ENCODE peak calls at places on chromosomes 3 and 15, in seven cellular contexts. M is uterus; X is caudate nucleus; L is Calu3; G is GM03348; R is CD8-positive, alpha-beta memory T cell; J is effector memory CD8-positive, alpha-beta T cell. W is an unnamed sample.

GRCh38 chr3:72520690-72521308 is 327.4 kb downstream of the SHQ1 start:
- DNase-seq in G (no peak), J (no peak), M (no peak), X (no peak), L (peak), R (no peak), W (peak)

GRCh38 chr3:197532388-197532787 is 23.4 kb downstream of the BDH1 start:
- DNase-seq in R (no peak), M (no peak), L (no peak), J (no peak), G (no peak), X (no peak), W (no peak)

GRCh38 chr3:75332784-75333183 is 331.3 kb upstream of the FRG2C start:
- DNase-seq in R (no peak), J (no peak), L (no peak), X (no peak), G (no peak), M (no peak), W (no peak)

GRCh38 chr3:8938021-8938420 is 25.3 kb downstream of the RAD18 start:
- DNase-seq in L (no peak), X (no peak), J (no peak), R (no peak), G (peak), M (no peak), W (peak)

GRCh38 chr15:89926158-89926557 is 13.4 kb upstream of the ARPIN start:
- DNase-seq in G (peak), L (no peak), J (no peak), M (no peak), R (no peak), X (no peak), W (no peak)

GRCh38 chr3:10280177-10280529 is 12.6 kb downstream of the GHRL start:
- DNase-seq in X (no peak), J (no peak), G (no peak), L (no peak), R (no peak), M (no peak), W (no peak)

GRCh38 chr3:32303051-32303786 is 64.7 kb downstream of the CMTM8 start:
- DNase-seq in J (no peak), M (no peak), X (no peak), L (no peak), R (no peak), G (no peak), W (no peak)

GRCh38 chr3:71585891-71586809 is 2.6 kb upstream of the FOXP1 start:
- DNase-seq in X (no peak), M (no peak), G (peak), R (peak), J (peak), L (peak), W (no peak)

GRCh38 chr15:40845511-40846284 is 1.9 kb downstream of the SPINT1 start:
- DNase-seq in J (no peak), R (no peak), M (no peak), L (peak), X (no peak), G (no peak), W (peak)

GRCh38 chr3:184596886-184597575 is 35.4 kb downstream of the EPHB3 start:
- DNase-seq in J (no peak), X (no peak), L (no peak), M (no peak), G (no peak), R (no peak), W (no peak)

GRCh38 chr15:92714071-92714456 is 58.5 kb upstream of the FAM174B start:
- DNase-seq in G (peak), J (no peak), X (peak), R (no peak), M (peak), L (no peak), W (peak)

GRCh38 chr3:37130984-37131975 is 43.1 kb downstream of the LRRFIP2 start:
- DNase-seq in M (no peak), L (no peak), X (no peak), G (no peak), R (no peak), J (no peak), W (no peak)

GRCh38 chr3:81245043-81245442 is 516.4 kb downstream of the GBE1 start:
- DNase-seq in L (no peak), J (no peak), G (peak), X (no peak), M (no peak), R (no peak), W (no peak)

GRCh38 chr3:198046120-198046857 is 86.3 kb downstream of the LMLN start:
- DNase-seq in R (no peak), G (no peak), X (no peak), J (no peak), L (no peak), M (no peak), W (no peak)

GRCh38 chr3:28973621-28974020 is 307.2 kb upstream of the RBMS3 start:
- DNase-seq in M (no peak), X (no peak), G (no peak), L (no peak), R (no peak), J (no peak), W (peak)

GRCh38 chr3:115553796-115554495 is 69.4 kb upstream of the GAP43 start:
- DNase-seq in M (no peak), X (no peak), R (no peak), J (no peak), G (no peak), L (no peak), W (no peak)

GRCh38 chr15:68601206-68602197 is 22.7 kb downstream of the CORO2B start:
- DNase-seq in R (no peak), X (no peak), G (no peak), M (no peak), J (no peak), L (no peak), W (no peak)

GRCh38 chr3:171833775-171834460 is 9.2 kb upstream of the TMEM212 start:
- DNase-seq in J (no peak), L (no peak), M (no peak), G (peak), R (no peak), X (no peak), W (peak)

GRCh38 chr3:52535411-52536111 is 844 bp upstream of the UQCC5 start:
- DNase-seq in X (no peak), R (no peak), M (peak), J (no peak), L (no peak), G (no peak), W (no peak)

GRCh38 chr3:57556459-57557087 is 499 bp downstream of the PDE12 start:
- DNase-seq in J (no peak), G (peak), R (peak), X (no peak), M (no peak), L (peak), W (no peak)

GRCh38 chr15:27601239-27601942 is 497.7 kb downstream of the OCA2 start:
- DNase-seq in L (no peak), J (no peak), R (no peak), M (no peak), G (no peak), X (no peak), W (no peak)

GRCh38 chr15:88489321-88489720 is 21.8 kb downstream of the MRPS11 start:
- DNase-seq in J (no peak), R (no peak), L (no peak), M (no peak), G (no peak), X (no peak), W (no peak)

GRCh38 chr15:76398301-76398700 is 61.7 kb downstream of the ISL2 start:
- DNase-seq in G (no peak), J (no peak), R (no peak), L (no peak), X (no peak), M (no peak), W (no peak)

GRCh38 chr3:185204894-185205293 is 49.0 kb downstream of the EHHADH start:
- DNase-seq in L (no peak), M (no peak), G (no peak), X (no peak), J (no peak), R (no peak), W (no peak)

GRCh38 chr3:77931272-77932009 is 891.5 kb downstream of the ROBO2 start:
- DNase-seq in G (no peak), X (no peak), L (no peak), M (peak), R (no peak), J (no peak), W (no peak)

GRCh38 chr3:67462185-67462584 is 192.2 kb downstream of the SUCLG2 start:
- DNase-seq in R (no peak), M (no peak), L (no peak), X (no peak), J (no peak), G (no peak), W (peak)

GRCh38 chr15:66004618-66005262 is 135.4 kb downstream of the RAB11A start:
- DNase-seq in M (no peak), G (peak), R (no peak), X (no peak), L (peak), J (no peak), W (no peak)

W was measured in foreskin keratinocyte.